ENCODE peak calls at places on chromosomes 12 and 14, in ten cellular contexts. One of them, this sample, is unnamed.

GRCh38 chr14:58922211-58922940 is 266.1 kb upstream of the DAAM1 start:
- DNase-seq in caudate nucleus: no peak
- DNase-seq in AG08396: no peak
- DNase-seq in ecto neural progenitor cell: no peak
- DNase-seq in ACHN: no peak
- DNase-seq in head of caudate nucleus: no peak
- DNase-seq in neural crest cell: no peak
- DNase-seq in T-helper 1 cell: no peak
- DNase-seq in activated T-cell treated with anti-CD3 and anti-CD28 coated beads, Interleukin-2, amount 50 U/mL, for 72 hours: no peak
- DNase-seq in GM12892: no peak
- DNase-seq in this sample: no peak

GRCh38 chr14:32571995-32572866 is 243.1 kb downstream of the AKAP6 start:
- DNase-seq in caudate nucleus: no peak
- DNase-seq in AG08396: no peak
- DNase-seq in ecto neural progenitor cell: no peak
- DNase-seq in ACHN: no peak
- DNase-seq in head of caudate nucleus: no peak
- DNase-seq in neural crest cell: no peak
- DNase-seq in T-helper 1 cell: no peak
- DNase-seq in activated T-cell treated with anti-CD3 and anti-CD28 coated beads, Interleukin-2, amount 50 U/mL, for 72 hours: no peak
- DNase-seq in GM12892: no peak
- DNase-seq in this sample: no peak

GRCh38 chr14:54881235-54881760 is 21.3 kb downstream of the GCH1 start:
- DNase-seq in caudate nucleus: no peak
- DNase-seq in AG08396: peak
- DNase-seq in ecto neural progenitor cell: no peak
- DNase-seq in ACHN: peak
- DNase-seq in head of caudate nucleus: no peak
- DNase-seq in neural crest cell: no peak
- DNase-seq in T-helper 1 cell: peak
- DNase-seq in activated T-cell treated with anti-CD3 and anti-CD28 coated beads, Interleukin-2, amount 50 U/mL, for 72 hours: peak
- DNase-seq in GM12892: no peak
- DNase-seq in this sample: no peak

GRCh38 chr14:92565040-92565717 is 51.6 kb downstream of the RIN3 start:
- DNase-seq in caudate nucleus: no peak
- DNase-seq in AG08396: no peak
- DNase-seq in ecto neural progenitor cell: no peak
- DNase-seq in ACHN: no peak
- DNase-seq in head of caudate nucleus: no peak
- DNase-seq in neural crest cell: no peak
- DNase-seq in T-helper 1 cell: no peak
- DNase-seq in activated T-cell treated with anti-CD3 and anti-CD28 coated beads, Interleukin-2, amount 50 U/mL, for 72 hours: no peak
- DNase-seq in GM12892: no peak
- DNase-seq in this sample: no peak

GRCh38 chr12:48194780-48195179 is 8.3 kb downstream of the OR10AD1 start:
- DNase-seq in caudate nucleus: no peak
- DNase-seq in AG08396: no peak
- DNase-seq in ecto neural progenitor cell: no peak
- DNase-seq in ACHN: no peak
- DNase-seq in head of caudate nucleus: no peak
- DNase-seq in neural crest cell: no peak
- DNase-seq in T-helper 1 cell: no peak
- DNase-seq in activated T-cell treated with anti-CD3 and anti-CD28 coated beads, Interleukin-2, amount 50 U/mL, for 72 hours: no peak
- DNase-seq in GM12892: no peak
- DNase-seq in this sample: no peak

GRCh38 chr12:52362118-52362726 is 5.1 kb downstream of the KRT85 start:
- DNase-seq in caudate nucleus: no peak
- DNase-seq in AG08396: no peak
- DNase-seq in ecto neural progenitor cell: no peak
- DNase-seq in ACHN: no peak
- DNase-seq in head of caudate nucleus: no peak
- DNase-seq in neural crest cell: no peak
- DNase-seq in T-helper 1 cell: no peak
- DNase-seq in activated T-cell treated with anti-CD3 and anti-CD28 coated beads, Interleukin-2, amount 50 U/mL, for 72 hours: no peak
- DNase-seq in GM12892: no peak
- DNase-seq in this sample: peak

GRCh38 chr14:100696017-100696416 is 30.7 kb upstream of the DLK1 start:
- DNase-seq in caudate nucleus: no peak
- DNase-seq in AG08396: no peak
- DNase-seq in ecto neural progenitor cell: no peak
- DNase-seq in ACHN: no peak
- DNase-seq in head of caudate nucleus: no peak
- DNase-seq in neural crest cell: no peak
- DNase-seq in T-helper 1 cell: no peak
- DNase-seq in activated T-cell treated with anti-CD3 and anti-CD28 coated beads, Interleukin-2, amount 50 U/mL, for 72 hours: no peak
- DNase-seq in GM12892: no peak
- DNase-seq in this sample: no peak

GRCh38 chr12:15364221-15365170 is 42.2 kb downstream of the PTPRO start:
- DNase-seq in caudate nucleus: no peak
- DNase-seq in AG08396: no peak
- DNase-seq in ecto neural progenitor cell: no peak
- DNase-seq in ACHN: no peak
- DNase-seq in head of caudate nucleus: no peak
- DNase-seq in neural crest cell: no peak
- DNase-seq in T-helper 1 cell: no peak
- DNase-seq in activated T-cell treated with anti-CD3 and anti-CD28 coated beads, Interleukin-2, amount 50 U/mL, for 72 hours: no peak
- DNase-seq in GM12892: no peak
- DNase-seq in this sample: no peak

GRCh38 chr14:37223947-37224474 is 26.3 kb downstream of the MIPOL1 start:
- DNase-seq in caudate nucleus: no peak
- DNase-seq in AG08396: no peak
- DNase-seq in ecto neural progenitor cell: no peak
- DNase-seq in ACHN: no peak
- DNase-seq in head of caudate nucleus: no peak
- DNase-seq in neural crest cell: no peak
- DNase-seq in T-helper 1 cell: no peak
- DNase-seq in activated T-cell treated with anti-CD3 and anti-CD28 coated beads, Interleukin-2, amount 50 U/mL, for 72 hours: no peak
- DNase-seq in GM12892: no peak
- DNase-seq in this sample: no peak

GRCh38 chr12:114700392-114701103 is 16.6 kb upstream of the TBX3 start:
- DNase-seq in caudate nucleus: no peak
- DNase-seq in AG08396: no peak
- DNase-seq in ecto neural progenitor cell: peak
- DNase-seq in ACHN: no peak
- DNase-seq in head of caudate nucleus: no peak
- DNase-seq in neural crest cell: no peak
- DNase-seq in T-helper 1 cell: no peak
- DNase-seq in activated T-cell treated with anti-CD3 and anti-CD28 coated beads, Interleukin-2, amount 50 U/mL, for 72 hours: no peak
- DNase-seq in GM12892: no peak
- DNase-seq in this sample: no peak

GRCh38 chr12:75623631-75624118 is 112.3 kb upstream of the KRR1 start:
- DNase-seq in caudate nucleus: no peak
- DNase-seq in AG08396: no peak
- DNase-seq in ecto neural progenitor cell: no peak
- DNase-seq in ACHN: peak
- DNase-seq in head of caudate nucleus: no peak
- DNase-seq in neural crest cell: no peak
- DNase-seq in T-helper 1 cell: no peak
- DNase-seq in activated T-cell treated with anti-CD3 and anti-CD28 coated beads, Interleukin-2, amount 50 U/mL, for 72 hours: no peak
- DNase-seq in GM12892: no peak
- DNase-seq in this sample: no peak

GRCh38 chr12:63292476-63293228 is 141.7 kb upstream of the AVPR1A start:
- DNase-seq in caudate nucleus: no peak
- DNase-seq in AG08396: no peak
- DNase-seq in ecto neural progenitor cell: no peak
- DNase-seq in ACHN: no peak
- DNase-seq in head of caudate nucleus: no peak
- DNase-seq in neural crest cell: no peak
- DNase-seq in T-helper 1 cell: no peak
- DNase-seq in activated T-cell treated with anti-CD3 and anti-CD28 coated beads, Interleukin-2, amount 50 U/mL, for 72 hours: no peak
- DNase-seq in GM12892: no peak
- DNase-seq in this sample: no peak

GRCh38 chr12:65878540-65878939 is 54.3 kb downstream of the HMGA2 start:
- DNase-seq in caudate nucleus: no peak
- DNase-seq in AG08396: no peak
- DNase-seq in ecto neural progenitor cell: no peak
- DNase-seq in ACHN: peak
- DNase-seq in head of caudate nucleus: no peak
- DNase-seq in neural crest cell: no peak
- DNase-seq in T-helper 1 cell: no peak
- DNase-seq in activated T-cell treated with anti-CD3 and anti-CD28 coated beads, Interleukin-2, amount 50 U/mL, for 72 hours: no peak
- DNase-seq in GM12892: no peak
- DNase-seq in this sample: no peak

GRCh38 chr12:81080431-81080983 is 2.6 kb downstream of the ACSS3 start:
- DNase-seq in caudate nucleus: no peak
- DNase-seq in AG08396: peak
- DNase-seq in ecto neural progenitor cell: no peak
- DNase-seq in ACHN: no peak
- DNase-seq in head of caudate nucleus: no peak
- DNase-seq in neural crest cell: no peak
- DNase-seq in T-helper 1 cell: no peak
- DNase-seq in activated T-cell treated with anti-CD3 and anti-CD28 coated beads, Interleukin-2, amount 50 U/mL, for 72 hours: no peak
- DNase-seq in GM12892: no peak
- DNase-seq in this sample: no peak

GRCh38 chr12:65930114-65930828 is 106.0 kb downstream of the HMGA2 start:
- DNase-seq in caudate nucleus: no peak
- DNase-seq in AG08396: no peak
- DNase-seq in ecto neural progenitor cell: no peak
- DNase-seq in ACHN: no peak
- DNase-seq in head of caudate nucleus: no peak
- DNase-seq in neural crest cell: no peak
- DNase-seq in T-helper 1 cell: no peak
- DNase-seq in activated T-cell treated with anti-CD3 and anti-CD28 coated beads, Interleukin-2, amount 50 U/mL, for 72 hours: no peak
- DNase-seq in GM12892: no peak
- DNase-seq in this sample: no peak

GRCh38 chr14:87813211-87813610 is 179.8 kb downstream of the GALC start:
- DNase-seq in caudate nucleus: no peak
- DNase-seq in AG08396: no peak
- DNase-seq in ecto neural progenitor cell: no peak
- DNase-seq in ACHN: no peak
- DNase-seq in head of caudate nucleus: no peak
- DNase-seq in neural crest cell: no peak
- DNase-seq in T-helper 1 cell: no peak
- DNase-seq in activated T-cell treated with anti-CD3 and anti-CD28 coated beads, Interleukin-2, amount 50 U/mL, for 72 hours: no peak
- DNase-seq in GM12892: no peak
- DNase-seq in this sample: no peak

GRCh38 chr12:64157610-64158009 is 64.5 kb downstream of the KICS2 start:
- DNase-seq in caudate nucleus: no peak
- DNase-seq in AG08396: no peak
- DNase-seq in ecto neural progenitor cell: no peak
- DNase-seq in ACHN: no peak
- DNase-seq in head of caudate nucleus: no peak
- DNase-seq in neural crest cell: no peak
- DNase-seq in T-helper 1 cell: no peak
- DNase-seq in activated T-cell treated with anti-CD3 and anti-CD28 coated beads, Interleukin-2, amount 50 U/mL, for 72 hours: no peak
- DNase-seq in GM12892: no peak
- DNase-seq in this sample: no peak

GRCh38 chr12:74043343-74043742 is 494.3 kb upstream of the ATXN7L3B start:
- DNase-seq in caudate nucleus: no peak
- DNase-seq in AG08396: no peak
- DNase-seq in ecto neural progenitor cell: no peak
- DNase-seq in ACHN: peak
- DNase-seq in head of caudate nucleus: no peak
- DNase-seq in neural crest cell: no peak
- DNase-seq in T-helper 1 cell: no peak
- DNase-seq in activated T-cell treated with anti-CD3 and anti-CD28 coated beads, Interleukin-2, amount 50 U/mL, for 72 hours: no peak
- DNase-seq in GM12892: no peak
- DNase-seq in this sample: no peak

GRCh38 chr14:99263564-99264330 is 8.2 kb downstream of the BCL11B start:
- DNase-seq in caudate nucleus: no peak
- DNase-seq in AG08396: no peak
- DNase-seq in ecto neural progenitor cell: no peak
- DNase-seq in ACHN: no peak
- DNase-seq in head of caudate nucleus: no peak
- DNase-seq in neural crest cell: no peak
- DNase-seq in T-helper 1 cell: peak
- DNase-seq in activated T-cell treated with anti-CD3 and anti-CD28 coated beads, Interleukin-2, amount 50 U/mL, for 72 hours: no peak
- DNase-seq in GM12892: no peak
- DNase-seq in this sample: no peak

GRCh38 chr14:81400852-81401251 is 728 bp upstream of the STON2 start:
- DNase-seq in caudate nucleus: no peak
- DNase-seq in AG08396: peak
- DNase-seq in ecto neural progenitor cell: no peak
- DNase-seq in ACHN: peak
- DNase-seq in head of caudate nucleus: no peak
- DNase-seq in neural crest cell: no peak
- DNase-seq in T-helper 1 cell: peak
- DNase-seq in activated T-cell treated with anti-CD3 and anti-CD28 coated beads, Interleukin-2, amount 50 U/mL, for 72 hours: peak
- DNase-seq in GM12892: no peak
- DNase-seq in this sample: peak

GRCh38 chr12:69425417-69425816 is 44.8 kb upstream of the FRS2 start:
- DNase-seq in caudate nucleus: no peak
- DNase-seq in AG08396: no peak
- DNase-seq in ecto neural progenitor cell: no peak
- DNase-seq in ACHN: no peak
- DNase-seq in head of caudate nucleus: no peak
- DNase-seq in neural crest cell: no peak
- DNase-seq in T-helper 1 cell: no peak
- DNase-seq in activated T-cell treated with anti-CD3 and anti-CD28 coated beads, Interleukin-2, amount 50 U/mL, for 72 hours: no peak
- DNase-seq in GM12892: no peak
- DNase-seq in this sample: no peak

GRCh38 chr14:61563880-61564622 is 131.3 kb upstream of the HIF1A start:
- DNase-seq in caudate nucleus: no peak
- DNase-seq in AG08396: no peak
- DNase-seq in ecto neural progenitor cell: no peak
- DNase-seq in ACHN: peak
- DNase-seq in head of caudate nucleus: no peak
- DNase-seq in neural crest cell: no peak
- DNase-seq in T-helper 1 cell: no peak
- DNase-seq in activated T-cell treated with anti-CD3 and anti-CD28 coated beads, Interleukin-2, amount 50 U/mL, for 72 hours: no peak
- DNase-seq in GM12892: no peak
- DNase-seq in this sample: no peak

GRCh38 chr12:132329739-132330548 is 555 bp upstream of the GALNT9 start:
- DNase-seq in caudate nucleus: no peak
- DNase-seq in AG08396: no peak
- DNase-seq in ecto neural progenitor cell: no peak
- DNase-seq in ACHN: no peak
- DNase-seq in head of caudate nucleus: no peak
- DNase-seq in neural crest cell: no peak
- DNase-seq in T-helper 1 cell: no peak
- DNase-seq in activated T-cell treated with anti-CD3 and anti-CD28 coated beads, Interleukin-2, amount 50 U/mL, for 72 hours: no peak
- DNase-seq in GM12892: no peak
- DNase-seq in this sample: no peak

GRCh38 chr12:39403376-39403775 is 39.5 kb downstream of the KIF21A start:
- DNase-seq in caudate nucleus: no peak
- DNase-seq in AG08396: no peak
- DNase-seq in ecto neural progenitor cell: no peak
- DNase-seq in ACHN: no peak
- DNase-seq in head of caudate nucleus: no peak
- DNase-seq in neural crest cell: no peak
- DNase-seq in T-helper 1 cell: no peak
- DNase-seq in activated T-cell treated with anti-CD3 and anti-CD28 coated beads, Interleukin-2, amount 50 U/mL, for 72 hours: no peak
- DNase-seq in GM12892: no peak
- DNase-seq in this sample: no peak

GRCh38 chr14:95876769-95877490 is at the start of gene TUNAR:
- DNase-seq in caudate nucleus: no peak
- DNase-seq in AG08396: no peak
- DNase-seq in ecto neural progenitor cell: peak
- DNase-seq in ACHN: peak
- DNase-seq in head of caudate nucleus: no peak
- DNase-seq in neural crest cell: peak
- DNase-seq in T-helper 1 cell: no peak
- DNase-seq in activated T-cell treated with anti-CD3 and anti-CD28 coated beads, Interleukin-2, amount 50 U/mL, for 72 hours: peak
- DNase-seq in GM12892: no peak
- DNase-seq in this sample: no peak

GRCh38 chr12:89863332-89863938 is 154.8 kb upstream of the ATP2B1 start:
- DNase-seq in caudate nucleus: no peak
- DNase-seq in AG08396: no peak
- DNase-seq in ecto neural progenitor cell: no peak
- DNase-seq in ACHN: no peak
- DNase-seq in head of caudate nucleus: no peak
- DNase-seq in neural crest cell: no peak
- DNase-seq in T-helper 1 cell: peak
- DNase-seq in activated T-cell treated with anti-CD3 and anti-CD28 coated beads, Interleukin-2, amount 50 U/mL, for 72 hours: peak
- DNase-seq in GM12892: no peak
- DNase-seq in this sample: peak